ENCODE peak calls at places on chromosome 7, in seven cellular contexts. Z, S, B, V, D, G and I are unnamed samples.

GRCh38 chr7:85686410-85687181 is 499.7 kb upstream of the SEMA3D start:
- DNase-seq in Z (no peak), B (no peak), G (no peak), V (no peak), S (no peak), D (no peak), I (no peak)

GRCh38 chr7:147567043-147567442 is 1023.5 kb upstream of the C7orf33 start:
- DNase-seq in G (no peak), D (no peak), S (no peak), V (no peak), Z (no peak), B (no peak), I (no peak)

GRCh38 chr7:26356266-26356665 is 64.6 kb downstream of the SNX10 start:
- DNase-seq in S (no peak), G (no peak), D (no peak), V (no peak), Z (no peak), B (no peak), I (no peak)

GRCh38 chr7:17706734-17707133 is 233.6 kb downstream of the SNX13 start:
- DNase-seq in V (no peak), B (no peak), S (peak; percentile 22), Z (peak; percentile 72), D (peak; percentile 47), G (no peak), I (peak; percentile 40)

GRCh38 chr7:8284606-8285005 is 22.6 kb upstream of the ICA1 start:
- DNase-seq in G (no peak), B (no peak), S (no peak), D (no peak), V (no peak), Z (no peak), I (no peak)

GRCh38 chr7:24609059-24609458 is 35.8 kb downstream of the PALS2 start:
- DNase-seq in B (no peak), V (no peak), Z (no peak), S (no peak), G (no peak), D (no peak), I (no peak)

GRCh38 chr7:157250605-157251228 is 86.1 kb upstream of the DNAJB6 start:
- DNase-seq in B (no peak), D (peak; percentile 21), G (no peak), V (no peak), Z (peak; percentile 46), S (peak; percentile 43), I (no peak)

GRCh38 chr7:3307437-3307836 is 6.4 kb downstream of the SDK1 start:
- DNase-seq in Z (no peak), B (no peak), S (no peak), G (no peak), V (no peak), D (no peak), I (no peak)

GRCh38 chr7:141280100-141280499 is 206.2 kb downstream of the TMEM178B start:
- DNase-seq in Z (no peak), V (no peak), S (no peak), B (no peak), G (no peak), D (no peak), I (no peak)

GRCh38 chr7:95012001-95012400 is 104.6 kb downstream of the PPP1R9A start:
- DNase-seq in G (no peak), B (no peak), D (no peak), S (no peak), V (no peak), Z (no peak), I (no peak)

GRCh38 chr7:65448824-65449504 is 75.3 kb downstream of the ZNF92 start:
- DNase-seq in V (no peak), G (no peak), D (no peak), S (no peak), B (no peak), Z (peak; percentile 83), I (no peak)

GRCh38 chr7:66296-66695 is 126.1 kb upstream of the FAM20C start:
- DNase-seq in B (no peak), V (no peak), S (no peak), G (no peak), D (no peak), Z (no peak), I (no peak)

GRCh38 chr7:101308245-101309085 is 13.1 kb downstream of the IFT22 start:
- DNase-seq in V (no peak), D (no peak), B (no peak), S (no peak), G (no peak), Z (no peak), I (no peak)

GRCh38 chr7:101924171-101924570 is 106.7 kb downstream of the CUX1 start:
- DNase-seq in D (no peak), B (no peak), Z (peak; percentile 94), S (no peak), V (no peak), G (no peak), I (no peak)

GRCh38 chr7:114083714-114084113 is 164.9 kb upstream of the PPP1R3A start:
- DNase-seq in B (no peak), S (no peak), V (no peak), D (no peak), Z (no peak), G (no peak), I (no peak)

GRCh38 chr7:99860281-99861127 is 16.3 kb downstream of the OR2AE1 start:
- DNase-seq in B (no peak), G (peak; percentile 33), V (no peak), Z (peak; percentile 59), S (no peak), D (no peak), I (no peak)

GRCh38 chr7:128827248-128827958 is 2.8 kb upstream of the FLNC start:
- DNase-seq in D (no peak), G (peak; percentile 68), Z (peak; percentile 69), V (no peak), B (peak; percentile 87), S (no peak), I (no peak)

GRCh38 chr7:37921340-37921805 is 933 bp downstream of the EPDR1 start:
- DNase-seq in D (no peak), G (no peak), S (no peak), V (peak; percentile 17), Z (peak; percentile 65), B (no peak), I (peak; percentile 61)

GRCh38 chr7:64946772-64947171 is 43.7 kb downstream of the ZNF273 start:
- DNase-seq in G (no peak), D (no peak), B (no peak), V (no peak), Z (no peak), S (no peak), I (no peak)

GRCh38 chr7:134334408-134334807 is 17.7 kb upstream of the SLC35B4 start:
- DNase-seq in B (no peak), D (no peak), G (no peak), Z (no peak), S (no peak), V (no peak), I (no peak)

GRCh38 chr7:113128028-113128427 is 9.7 kb upstream of the SMIM30 start:
- DNase-seq in D (no peak), V (no peak), B (no peak), Z (peak; percentile 11), S (no peak), G (no peak), I (no peak)

GRCh38 chr7:137081694-137082093 is 213.2 kb downstream of the CHRM2 start:
- DNase-seq in V (no peak), G (no peak), S (no peak), D (no peak), B (peak; percentile 77), Z (peak; percentile 49), I (no peak)

GRCh38 chr7:8217200-8218068 is 44.5 kb downstream of the ICA1 start:
- DNase-seq in S (no peak), Z (peak; percentile 66), G (no peak), B (no peak), V (no peak), D (peak; percentile 39), I (peak; percentile 31)

GRCh38 chr7:71637578-71637977 is 505.6 kb downstream of the GALNT17 start:
- DNase-seq in B (peak; percentile 39), G (no peak), S (no peak), Z (peak; percentile 68), V (no peak), D (no peak), I (no peak)

GRCh38 chr7:50835156-50835555 is 52.5 kb upstream of the GRB10 start:
- DNase-seq in B (peak; percentile 35), V (no peak), G (no peak), D (no peak), S (no peak), Z (no peak), I (no peak)

GRCh38 chr7:36765605-36766004 is 41.3 kb upstream of the AOAH start:
- DNase-seq in Z (peak; percentile 27), B (no peak), D (no peak), G (no peak), V (no peak), S (no peak), I (no peak)

GRCh38 chr7:80078159-80078731 is 56.4 kb upstream of the GNAI1 start:
- DNase-seq in G (no peak), S (no peak), B (no peak), V (no peak), D (no peak), Z (peak; percentile 31), I (no peak)

GRCh38 chr7:157541796-157542668 is 205.2 kb downstream of the DNAJB6 start:
- DNase-seq in D (no peak), B (no peak), S (no peak), G (no peak), Z (no peak), V (no peak), I (no peak)